ENCODE peak calls at places on chromosomes 13 and 19, in four cellular contexts. B is activated CD8-positive, alpha-beta memory T cell treated with anti-CD3 and anti-CD28 coated beads for 1 hour; O is GDM1; H is mucosa of gallbladder. F is an unnamed sample.

GRCh38 chr13:64871742-64872141 is 2358.4 kb downstream of the PCDH9 start:
- DNase-seq in H (no peak), O (no peak), B (no peak), F (no peak)

GRCh38 chr13:39776439-39776838 is 121.0 kb downstream of the COG6 start:
- DNase-seq in B (no peak), H (no peak), O (no peak), F (no peak)

GRCh38 chr13:77207943-77208342 is 119.0 kb downstream of the MYCBP2 start:
- DNase-seq in B (no peak), H (no peak), O (peak), F (no peak)

GRCh38 chr13:108156749-108157148 is 58.6 kb downstream of the LIG4 start:
- DNase-seq in O (no peak), H (no peak), B (no peak), F (no peak)

GRCh38 chr13:45737571-45738002 is 35.5 kb downstream of the CBY2 start:
- DNase-seq in B (no peak), O (no peak), H (no peak), F (no peak)

GRCh38 chr13:37602743-37603381 is 4.3 kb upstream of the POSTN start:
- DNase-seq in H (no peak), O (no peak), B (no peak), F (no peak)

GRCh38 chr13:97321101-97321500 is 99.0 kb downstream of the MBNL2 start:
- DNase-seq in O (no peak), B (no peak), H (no peak), F (no peak)

GRCh38 chr13:46032341-46032740 is 20.2 kb downstream of the ZC3H13 start:
- DNase-seq in H (no peak), O (no peak), B (no peak), F (no peak)

GRCh38 chr13:78121459-78122348 is 203.1 kb upstream of the EDNRB start:
- DNase-seq in B (no peak), O (peak), H (peak), F (no peak)

GRCh38 chr19:21496876-21497275 is 8.5 kb upstream of the ZNF429 start:
- DNase-seq in H (no peak), O (no peak), B (no peak), F (no peak)

GRCh38 chr13:96768524-96768923 is 225.8 kb downstream of the OXGR1 start:
- DNase-seq in H (no peak), O (no peak), B (no peak), F (no peak)

GRCh38 chr13:29923554-29924481 is 73.4 kb upstream of the UBL3 start:
- DNase-seq in H (peak), B (peak), O (no peak), F (peak)

GRCh38 chr13:78376033-78376432 is 227.3 kb downstream of the POU4F1 start:
- DNase-seq in B (no peak), H (no peak), O (no peak), F (no peak)

GRCh38 chr13:65584126-65584525 is 1646.0 kb downstream of the PCDH9 start:
- DNase-seq in H (no peak), B (no peak), O (no peak), F (no peak)

GRCh38 chr19:53511933-53512374 is 26.0 kb upstream of the ZNF331 start:
- DNase-seq in H (peak), B (peak), O (peak), F (peak)

GRCh38 chr13:46160474-46161066 is 21.4 kb downstream of the LCP1 start:
- DNase-seq in O (peak), H (no peak), B (no peak), F (no peak)

GRCh38 chr19:15299568-15300409 is 32.5 kb downstream of the BRD4 start:
- DNase-seq in O (no peak), B (no peak), H (no peak), F (no peak)

GRCh38 chr13:81394605-81395004 is 1053.7 kb upstream of the SPRY2 start:
- DNase-seq in B (no peak), O (no peak), H (no peak), F (no peak)

GRCh38 chr13:114079601-114080536 is 52.6 kb downstream of the RASA3 start:
- DNase-seq in O (no peak), H (no peak), B (no peak), F (peak)

GRCh38 chr13:77507931-77508776 is 27.4 kb upstream of the SCEL start:
- DNase-seq in H (no peak), O (no peak), B (no peak), F (no peak)

GRCh38 chr19:934865-935422 is 9.1 kb downstream of the ARID3A start:
- DNase-seq in H (peak), O (no peak), B (no peak), F (peak)

GRCh38 chr13:94228781-94229180 is 250.7 kb downstream of the DCT start:
- DNase-seq in B (no peak), O (no peak), H (no peak), F (no peak)

GRCh38 chr13:95155093-95155492 is 146.2 kb downstream of the ABCC4 start:
- DNase-seq in O (no peak), H (no peak), B (no peak), F (no peak)

GRCh38 chr19:16386619-16387240 is 62.1 kb downstream of the KLF2 start:
- DNase-seq in H (no peak), O (peak), B (no peak), F (no peak)

GRCh38 chr13:73952683-73953082 is 181.5 kb downstream of the KLF12 start:
- DNase-seq in H (no peak), B (no peak), O (no peak), F (no peak)

GRCh38 chr19:48735031-48735615 is 5.3 kb downstream of the RASIP1 start:
- DNase-seq in O (no peak), B (no peak), H (no peak), F (no peak)

GRCh38 chr19:49574206-49574755 is 6.1 kb downstream of the NOSIP start:
- DNase-seq in B (no peak), H (no peak), O (no peak), F (no peak)

GRCh38 chr19:28737021-28737525 is 475.9 kb downstream of the UQCRFS1 start:
- DNase-seq in O (no peak), B (no peak), H (no peak), F (no peak)

GRCh38 chr13:29956771-29957170 is 106.4 kb upstream of the UBL3 start:
- DNase-seq in B (no peak), O (no peak), H (no peak), F (no peak)

F was measured in left colon.